ENCODE peak calls at places on chromosomes 16 and 17, in six cellular contexts. One of them, this sample, is unnamed.

GRCh38 chr17:82334204-82334621 is 647 bp upstream of the SECTM1 start:
- DNase-seq in HTR-8/SVneo: no peak
- DNase-seq in GDM1: no peak
- DNase-seq in NCI-H1417: no peak
- DNase-seq in fibroblast of lung: no peak
- DNase-seq in Karpas-422: no peak
- DNase-seq in this sample: no peak

GRCh38 chr17:61139219-61139618 is 260.4 kb upstream of the TBX2 start:
- DNase-seq in HTR-8/SVneo: peak
- DNase-seq in GDM1: peak
- DNase-seq in NCI-H1417: no peak
- DNase-seq in fibroblast of lung: peak
- DNase-seq in Karpas-422: no peak
- DNase-seq in this sample: peak

GRCh38 chr17:75109407-75110236 is at the start of gene ARMC7:
- DNase-seq in HTR-8/SVneo: peak
- DNase-seq in GDM1: peak
- DNase-seq in NCI-H1417: peak
- DNase-seq in fibroblast of lung: peak
- DNase-seq in Karpas-422: peak
- DNase-seq in this sample: peak

GRCh38 chr16:55078153-55078552 is 147.5 kb downstream of the IRX5 start:
- DNase-seq in HTR-8/SVneo: no peak
- DNase-seq in GDM1: no peak
- DNase-seq in NCI-H1417: no peak
- DNase-seq in fibroblast of lung: no peak
- DNase-seq in Karpas-422: no peak
- DNase-seq in this sample: no peak

GRCh38 chr16:55384848-55385247 is 60.8 kb downstream of the IRX6 start:
- DNase-seq in HTR-8/SVneo: no peak
- DNase-seq in GDM1: no peak
- DNase-seq in NCI-H1417: no peak
- DNase-seq in fibroblast of lung: no peak
- DNase-seq in Karpas-422: no peak
- DNase-seq in this sample: no peak

GRCh38 chr16:56608876-56609462 is 585 bp downstream of the MT2A start:
- DNase-seq in HTR-8/SVneo: no peak
- DNase-seq in GDM1: no peak
- DNase-seq in NCI-H1417: peak
- DNase-seq in fibroblast of lung: no peak
- DNase-seq in Karpas-422: peak
- DNase-seq in this sample: peak

GRCh38 chr17:32971171-32971570 is 20.5 kb upstream of the SPACA3 start:
- DNase-seq in HTR-8/SVneo: no peak
- DNase-seq in GDM1: no peak
- DNase-seq in NCI-H1417: peak
- DNase-seq in fibroblast of lung: no peak
- DNase-seq in Karpas-422: no peak
- DNase-seq in this sample: peak

GRCh38 chr17:40530531-40530987 is 29.1 kb upstream of the TNS4 start:
- DNase-seq in HTR-8/SVneo: no peak
- DNase-seq in GDM1: no peak
- DNase-seq in NCI-H1417: no peak
- DNase-seq in fibroblast of lung: no peak
- DNase-seq in Karpas-422: no peak
- DNase-seq in this sample: no peak

GRCh38 chr17:60901806-60902205 is 224.2 kb downstream of the BCAS3 start:
- DNase-seq in HTR-8/SVneo: peak
- DNase-seq in GDM1: no peak
- DNase-seq in NCI-H1417: no peak
- DNase-seq in fibroblast of lung: peak
- DNase-seq in Karpas-422: no peak
- DNase-seq in this sample: peak

GRCh38 chr16:85574672-85575475 is 38.2 kb upstream of the GSE1 start:
- DNase-seq in HTR-8/SVneo: no peak
- DNase-seq in GDM1: no peak
- DNase-seq in NCI-H1417: peak
- DNase-seq in fibroblast of lung: no peak
- DNase-seq in Karpas-422: no peak
- DNase-seq in this sample: no peak

GRCh38 chr16:65834680-65835079 is 531.8 kb upstream of the CDH5 start:
- DNase-seq in HTR-8/SVneo: no peak
- DNase-seq in GDM1: no peak
- DNase-seq in NCI-H1417: no peak
- DNase-seq in fibroblast of lung: no peak
- DNase-seq in Karpas-422: no peak
- DNase-seq in this sample: no peak

GRCh38 chr16:48542020-48542473 is 67.9 kb downstream of the N4BP1 start:
- DNase-seq in HTR-8/SVneo: peak
- DNase-seq in GDM1: peak
- DNase-seq in NCI-H1417: no peak
- DNase-seq in fibroblast of lung: peak
- DNase-seq in Karpas-422: peak
- DNase-seq in this sample: peak

GRCh38 chr16:27431773-27432599 is 30.0 kb downstream of the IL21R start:
- DNase-seq in HTR-8/SVneo: no peak
- DNase-seq in GDM1: no peak
- DNase-seq in NCI-H1417: no peak
- DNase-seq in fibroblast of lung: no peak
- DNase-seq in Karpas-422: no peak
- DNase-seq in this sample: no peak

GRCh38 chr17:33012522-33013033 is 20.9 kb downstream of the SPACA3 start:
- DNase-seq in HTR-8/SVneo: peak
- DNase-seq in GDM1: no peak
- DNase-seq in NCI-H1417: no peak
- DNase-seq in fibroblast of lung: peak
- DNase-seq in Karpas-422: no peak
- DNase-seq in this sample: peak

This sample was measured in cardiac fibroblast.